ENCODE peak calls at places on chromosome 7, in eight cellular contexts. One of them, this sample, is unnamed.

GRCh38 chr7:131620673-131621609 is 64.5 kb upstream of the PODXL start:
- DNase-seq in hepatocyte: no peak
- DNase-seq in cardiac muscle cell: peak
- DNase-seq in MM.1S: no peak
- DNase-seq in heart right ventricle: no peak
- DNase-seq in uterus: no peak
- DNase-seq in neural progenitor cell: peak
- DNase-seq in left ventricle myocardium inferior: no peak
- DNase-seq in this sample: no peak

GRCh38 chr7:50869108-50869716 is 86.5 kb upstream of the GRB10 start:
- DNase-seq in hepatocyte: peak
- DNase-seq in cardiac muscle cell: peak
- DNase-seq in MM.1S: no peak
- DNase-seq in heart right ventricle: no peak
- DNase-seq in uterus: no peak
- DNase-seq in neural progenitor cell: no peak
- DNase-seq in left ventricle myocardium inferior: no peak
- DNase-seq in this sample: peak

GRCh38 chr7:101271021-101271420 is 26.1 kb upstream of the FIS1 start:
- DNase-seq in hepatocyte: no peak
- DNase-seq in cardiac muscle cell: no peak
- DNase-seq in MM.1S: no peak
- DNase-seq in heart right ventricle: no peak
- DNase-seq in uterus: no peak
- DNase-seq in neural progenitor cell: no peak
- DNase-seq in left ventricle myocardium inferior: no peak
- DNase-seq in this sample: no peak

GRCh38 chr7:11831383-11831726 is 643 bp downstream of the THSD7A start:
- DNase-seq in hepatocyte: no peak
- DNase-seq in cardiac muscle cell: peak
- DNase-seq in MM.1S: no peak
- DNase-seq in heart right ventricle: no peak
- DNase-seq in uterus: no peak
- DNase-seq in neural progenitor cell: no peak
- DNase-seq in left ventricle myocardium inferior: no peak
- DNase-seq in this sample: no peak

GRCh38 chr7:100562195-100563099 is 11.3 kb downstream of the SAP25 start:
- DNase-seq in hepatocyte: no peak
- DNase-seq in cardiac muscle cell: no peak
- DNase-seq in MM.1S: no peak
- DNase-seq in heart right ventricle: no peak
- DNase-seq in uterus: no peak
- DNase-seq in neural progenitor cell: no peak
- DNase-seq in left ventricle myocardium inferior: no peak
- DNase-seq in this sample: no peak

GRCh38 chr7:31938650-31939049 is 131.6 kb downstream of the PDE1C start:
- DNase-seq in hepatocyte: no peak
- DNase-seq in cardiac muscle cell: no peak
- DNase-seq in MM.1S: no peak
- DNase-seq in heart right ventricle: no peak
- DNase-seq in uterus: no peak
- DNase-seq in neural progenitor cell: no peak
- DNase-seq in left ventricle myocardium inferior: no peak
- DNase-seq in this sample: no peak

GRCh38 chr7:135678612-135679575 is 16.6 kb downstream of the STMP1 start:
- DNase-seq in hepatocyte: no peak
- DNase-seq in cardiac muscle cell: peak
- DNase-seq in MM.1S: no peak
- DNase-seq in heart right ventricle: peak
- DNase-seq in uterus: peak
- DNase-seq in neural progenitor cell: no peak
- DNase-seq in left ventricle myocardium inferior: no peak
- DNase-seq in this sample: peak

GRCh38 chr7:44767912-44768662 is 19.4 kb downstream of the ZMIZ2 start:
- DNase-seq in hepatocyte: peak
- DNase-seq in cardiac muscle cell: peak
- DNase-seq in MM.1S: peak
- DNase-seq in heart right ventricle: peak
- DNase-seq in uterus: peak
- DNase-seq in neural progenitor cell: peak
- DNase-seq in left ventricle myocardium inferior: peak
- DNase-seq in this sample: peak

GRCh38 chr7:51067757-51068156 is 248.9 kb downstream of the COBL start:
- DNase-seq in hepatocyte: peak
- DNase-seq in cardiac muscle cell: peak
- DNase-seq in MM.1S: peak
- DNase-seq in heart right ventricle: no peak
- DNase-seq in uterus: no peak
- DNase-seq in neural progenitor cell: peak
- DNase-seq in left ventricle myocardium inferior: peak
- DNase-seq in this sample: peak

GRCh38 chr7:106957766-106958165 is 86.7 kb upstream of the PRKAR2B start:
- DNase-seq in hepatocyte: no peak
- DNase-seq in cardiac muscle cell: no peak
- DNase-seq in MM.1S: no peak
- DNase-seq in heart right ventricle: no peak
- DNase-seq in uterus: no peak
- DNase-seq in neural progenitor cell: no peak
- DNase-seq in left ventricle myocardium inferior: no peak
- DNase-seq in this sample: no peak

GRCh38 chr7:16040381-16040780 is 353.9 kb upstream of the MEOX2 start:
- DNase-seq in hepatocyte: no peak
- DNase-seq in cardiac muscle cell: no peak
- DNase-seq in MM.1S: no peak
- DNase-seq in heart right ventricle: no peak
- DNase-seq in uterus: no peak
- DNase-seq in neural progenitor cell: peak
- DNase-seq in left ventricle myocardium inferior: no peak
- DNase-seq in this sample: no peak

GRCh38 chr7:74709880-74710671 is 52.6 kb downstream of the GTF2I start:
- DNase-seq in hepatocyte: peak
- DNase-seq in cardiac muscle cell: peak
- DNase-seq in MM.1S: no peak
- DNase-seq in heart right ventricle: no peak
- DNase-seq in uterus: no peak
- DNase-seq in neural progenitor cell: no peak
- DNase-seq in left ventricle myocardium inferior: no peak
- DNase-seq in this sample: no peak

GRCh38 chr7:131164025-131164899 is 163.4 kb upstream of the MKLN1 start:
- DNase-seq in hepatocyte: no peak
- DNase-seq in cardiac muscle cell: peak
- DNase-seq in MM.1S: no peak
- DNase-seq in heart right ventricle: no peak
- DNase-seq in uterus: no peak
- DNase-seq in neural progenitor cell: no peak
- DNase-seq in left ventricle myocardium inferior: no peak
- DNase-seq in this sample: no peak

GRCh38 chr7:148699024-148699771 is 495 bp downstream of the CUL1 start:
- DNase-seq in hepatocyte: peak
- DNase-seq in cardiac muscle cell: peak
- DNase-seq in MM.1S: peak
- DNase-seq in heart right ventricle: peak
- DNase-seq in uterus: peak
- DNase-seq in neural progenitor cell: peak
- DNase-seq in left ventricle myocardium inferior: peak
- DNase-seq in this sample: peak

GRCh38 chr7:148697950-148698396 is 730 bp upstream of the CUL1 start:
- DNase-seq in hepatocyte: no peak
- DNase-seq in cardiac muscle cell: no peak
- DNase-seq in MM.1S: peak
- DNase-seq in heart right ventricle: no peak
- DNase-seq in uterus: no peak
- DNase-seq in neural progenitor cell: no peak
- DNase-seq in left ventricle myocardium inferior: no peak
- DNase-seq in this sample: no peak

GRCh38 chr7:22444181-22444966 is 55.6 kb downstream of the STEAP1B start:
- DNase-seq in hepatocyte: no peak
- DNase-seq in cardiac muscle cell: peak
- DNase-seq in MM.1S: no peak
- DNase-seq in heart right ventricle: no peak
- DNase-seq in uterus: no peak
- DNase-seq in neural progenitor cell: no peak
- DNase-seq in left ventricle myocardium inferior: peak
- DNase-seq in this sample: no peak

GRCh38 chr7:151402029-151402835 is 7.6 kb downstream of the WDR86 start:
- DNase-seq in hepatocyte: no peak
- DNase-seq in cardiac muscle cell: no peak
- DNase-seq in MM.1S: no peak
- DNase-seq in heart right ventricle: no peak
- DNase-seq in uterus: no peak
- DNase-seq in neural progenitor cell: no peak
- DNase-seq in left ventricle myocardium inferior: no peak
- DNase-seq in this sample: peak
- TF ChIP-seq CTCF in hepatocyte: no peak
- TF ChIP-seq CTCF in cardiac muscle cell: no peak
- TF ChIP-seq CTCF in MM.1S: no peak
- TF ChIP-seq CTCF in heart right ventricle: no peak
- TF ChIP-seq CTCF in uterus: no peak
- TF ChIP-seq CTCF in neural progenitor cell: no peak
- TF ChIP-seq CTCF in left ventricle myocardium inferior: no peak
- TF ChIP-seq CTCF in this sample: no peak

GRCh38 chr7:98107313-98107691 is 640 bp downstream of the LMTK2 start:
- DNase-seq in hepatocyte: peak
- DNase-seq in cardiac muscle cell: no peak
- DNase-seq in MM.1S: peak
- DNase-seq in heart right ventricle: no peak
- DNase-seq in uterus: no peak
- DNase-seq in neural progenitor cell: peak
- DNase-seq in left ventricle myocardium inferior: no peak
- DNase-seq in this sample: no peak

GRCh38 chr7:98105942-98106544 is 619 bp upstream of the LMTK2 start:
- DNase-seq in hepatocyte: peak
- DNase-seq in cardiac muscle cell: no peak
- DNase-seq in MM.1S: no peak
- DNase-seq in heart right ventricle: no peak
- DNase-seq in uterus: no peak
- DNase-seq in neural progenitor cell: peak
- DNase-seq in left ventricle myocardium inferior: no peak
- DNase-seq in this sample: no peak

GRCh38 chr7:98112077-98112476 is 5.4 kb downstream of the LMTK2 start:
- DNase-seq in hepatocyte: no peak
- DNase-seq in cardiac muscle cell: no peak
- DNase-seq in MM.1S: no peak
- DNase-seq in heart right ventricle: no peak
- DNase-seq in uterus: no peak
- DNase-seq in neural progenitor cell: no peak
- DNase-seq in left ventricle myocardium inferior: no peak
- DNase-seq in this sample: no peak

GRCh38 chr7:98106647-98107312 is at the start of gene LMTK2:
- DNase-seq in hepatocyte: peak
- DNase-seq in cardiac muscle cell: peak
- DNase-seq in MM.1S: peak
- DNase-seq in heart right ventricle: peak
- DNase-seq in uterus: peak
- DNase-seq in neural progenitor cell: peak
- DNase-seq in left ventricle myocardium inferior: peak
- DNase-seq in this sample: peak

GRCh38 chr7:98110249-98111022 is 3.8 kb downstream of the LMTK2 start:
- DNase-seq in hepatocyte: peak
- DNase-seq in cardiac muscle cell: peak
- DNase-seq in MM.1S: no peak
- DNase-seq in heart right ventricle: no peak
- DNase-seq in uterus: no peak
- DNase-seq in neural progenitor cell: peak
- DNase-seq in left ventricle myocardium inferior: no peak
- DNase-seq in this sample: no peak
- H3K4me3 ChIP-seq in hepatocyte: no peak
- H3K4me3 ChIP-seq in cardiac muscle cell: peak
- H3K4me3 ChIP-seq in MM.1S: no peak
- H3K4me3 ChIP-seq in heart right ventricle: no peak
- H3K4me3 ChIP-seq in uterus: no peak
- H3K4me3 ChIP-seq in neural progenitor cell: peak
- H3K4me3 ChIP-seq in left ventricle myocardium inferior: peak
- H3K4me3 ChIP-seq in this sample: no peak

DNA sequence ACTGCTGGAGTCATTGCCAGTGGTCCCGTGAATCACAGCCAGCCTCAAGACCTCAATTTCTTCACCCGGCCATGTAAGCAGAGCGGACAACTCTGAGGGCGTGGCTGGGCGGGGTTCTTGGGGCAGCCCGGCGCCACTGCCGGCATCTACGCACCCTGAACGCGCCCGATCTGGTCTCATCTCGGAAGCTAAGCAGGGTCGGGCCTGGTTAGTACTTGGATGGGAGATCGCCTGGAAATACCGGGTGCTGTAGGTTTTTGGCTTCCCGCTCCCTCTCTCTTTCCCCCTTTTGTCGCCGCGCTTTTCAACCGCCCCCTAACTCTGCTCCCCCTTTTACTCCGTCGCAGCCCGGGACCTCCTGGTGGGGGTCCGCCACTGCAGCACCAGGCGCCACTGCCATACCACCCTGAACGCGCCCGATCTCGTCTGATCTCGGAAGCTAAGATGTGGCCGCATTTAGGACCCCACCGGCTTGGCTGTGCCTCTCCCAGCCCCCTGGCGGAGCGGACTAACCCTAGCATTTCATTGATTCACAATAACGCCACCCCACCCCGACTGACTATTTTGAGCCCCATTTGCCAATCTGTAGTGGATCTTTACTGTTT is 25.3 kb downstream of the GARIN1A start:
- DNase-seq in hepatocyte: peak
- DNase-seq in cardiac muscle cell: peak
- DNase-seq in MM.1S: no peak
- DNase-seq in heart right ventricle: peak
- DNase-seq in uterus: no peak
- DNase-seq in neural progenitor cell: peak
- DNase-seq in left ventricle myocardium inferior: peak
- DNase-seq in this sample: peak
- TF ChIP-seq CTCF in hepatocyte: peak
- TF ChIP-seq CTCF in cardiac muscle cell: peak
- TF ChIP-seq CTCF in MM.1S: no peak
- TF ChIP-seq CTCF in heart right ventricle: peak
- TF ChIP-seq CTCF in uterus: no peak
- TF ChIP-seq CTCF in neural progenitor cell: peak
- TF ChIP-seq CTCF in left ventricle myocardium inferior: peak
- TF ChIP-seq CTCF in this sample: no peak

GRCh38 chr7:47449810-47450586 is 131.9 kb downstream of the TNS3 start:
- DNase-seq in hepatocyte: no peak
- DNase-seq in cardiac muscle cell: peak
- DNase-seq in MM.1S: no peak
- DNase-seq in heart right ventricle: no peak
- DNase-seq in uterus: no peak
- DNase-seq in neural progenitor cell: peak
- DNase-seq in left ventricle myocardium inferior: no peak
- DNase-seq in this sample: no peak

GRCh38 chr7:47452295-47452694 is 129.6 kb downstream of the TNS3 start:
- DNase-seq in hepatocyte: no peak
- DNase-seq in cardiac muscle cell: no peak
- DNase-seq in MM.1S: no peak
- DNase-seq in heart right ventricle: no peak
- DNase-seq in uterus: no peak
- DNase-seq in neural progenitor cell: no peak
- DNase-seq in left ventricle myocardium inferior: no peak
- DNase-seq in this sample: no peak

GRCh38 chr7:47453093-47454056 is 128.5 kb downstream of the TNS3 start:
- DNase-seq in hepatocyte: peak
- DNase-seq in cardiac muscle cell: peak
- DNase-seq in MM.1S: no peak
- DNase-seq in heart right ventricle: peak
- DNase-seq in uterus: peak
- DNase-seq in neural progenitor cell: no peak
- DNase-seq in left ventricle myocardium inferior: peak
- DNase-seq in this sample: peak

GRCh38 chr7:47452715-47453092 is 129.2 kb downstream of the TNS3 start:
- DNase-seq in hepatocyte: no peak
- DNase-seq in cardiac muscle cell: no peak
- DNase-seq in MM.1S: no peak
- DNase-seq in heart right ventricle: no peak
- DNase-seq in uterus: no peak
- DNase-seq in neural progenitor cell: no peak
- DNase-seq in left ventricle myocardium inferior: no peak
- DNase-seq in this sample: no peak

GRCh38 chr7:47451851-47452205 is 130.1 kb downstream of the TNS3 start:
- DNase-seq in hepatocyte: no peak
- DNase-seq in cardiac muscle cell: no peak
- DNase-seq in MM.1S: no peak
- DNase-seq in heart right ventricle: no peak
- DNase-seq in uterus: no peak
- DNase-seq in neural progenitor cell: no peak
- DNase-seq in left ventricle myocardium inferior: no peak
- DNase-seq in this sample: no peak
- H3K4me3 ChIP-seq in hepatocyte: no peak
- H3K4me3 ChIP-seq in cardiac muscle cell: no peak
- H3K4me3 ChIP-seq in MM.1S: no peak
- H3K4me3 ChIP-seq in heart right ventricle: peak
- H3K4me3 ChIP-seq in uterus: no peak
- H3K4me3 ChIP-seq in neural progenitor cell: no peak
- H3K4me3 ChIP-seq in left ventricle myocardium inferior: peak
- H3K4me3 ChIP-seq in this sample: peak